ENCODE peak calls at places on chromosome 21, in six cellular contexts. G, J, Z, K, D and P are unnamed samples.

GRCh38 chr21:45970674-45971486 is 10.7 kb upstream of the COL6A1 start:
- DNase-seq in Z (peak), D (no peak), J (peak), K (no peak), G (no peak), P (peak)

GRCh38 chr21:32516729-32517649 is 68.3 kb downstream of the TCP10L start:
- DNase-seq in J (no peak), G (no peak), Z (no peak), D (peak), K (no peak), P (no peak)

GRCh38 chr21:25369524-25370300 is 237.6 kb downstream of the MRPL39 start:
- DNase-seq in K (no peak), D (peak), G (no peak), Z (peak), J (no peak), P (no peak)

GRCh38 chr21:9839011-9839661 is 682.2 kb upstream of the TPTE start:
- DNase-seq in G (no peak), K (no peak), J (no peak), Z (no peak), D (no peak), P (peak)

GRCh38 chr21:44801468-44802395 is at the start of gene UBE2G2:
- DNase-seq in J (peak), Z (peak), G (peak), D (peak), K (peak), P (peak)

GRCh38 chr21:36630485-36631206 is 68.3 kb upstream of the SIM2 start:
- DNase-seq in G (peak), K (no peak), D (peak), Z (peak), J (peak), P (peak)

GRCh38 chr21:44653656-44654575 is 543 bp downstream of the KRTAP12-4 start:
- DNase-seq in J (no peak), G (no peak), Z (no peak), D (no peak), K (no peak), P (peak)

GRCh38 chr21:42002421-42002958 is 7.7 kb downstream of the ZBTB21 start:
- DNase-seq in J (no peak), G (no peak), D (peak), K (no peak), Z (peak), P (no peak)

GRCh38 chr21:29786509-29786908 is 153.3 kb downstream of the GRIK1 start:
- DNase-seq in D (no peak), G (no peak), K (no peak), J (no peak), Z (no peak), P (no peak)

GRCh38 chr21:26732442-26733221 is 112.6 kb downstream of the ADAMTS1 start:
- DNase-seq in J (no peak), Z (peak), K (no peak), G (no peak), D (peak), P (no peak)

GRCh38 chr21:45909238-45909785 is 72.3 kb upstream of the COL6A1 start:
- DNase-seq in J (no peak), D (no peak), G (no peak), Z (no peak), K (no peak), P (no peak)

GRCh38 chr21:14480601-14481000 is 65.5 kb downstream of the SAMSN1 start:
- DNase-seq in G (no peak), J (no peak), Z (no peak), K (no peak), D (no peak), P (no peak)

GRCh38 chr21:31335957-31336738 is 7.9 kb downstream of the TIAM1 start:
- DNase-seq in J (no peak), G (no peak), D (peak), Z (peak), K (no peak), P (no peak)

GRCh38 chr21:18545908-18546307 is 142.3 kb upstream of the TMPRSS15 start:
- DNase-seq in Z (peak), K (no peak), D (no peak), G (no peak), J (no peak), P (no peak)

GRCh38 chr21:30044447-30045064 is 104.8 kb upstream of the GRIK1 start:
- DNase-seq in D (peak), K (no peak), G (peak), Z (peak), J (no peak), P (peak)